ENCODE peak calls at places on chromosomes 2 and 18, in five cellular contexts. One of them, this sample, is unnamed.

GRCh38 chr2:171523969-171524401 is 1.7 kb downstream of the CYBRD1 start:
- DNase-seq in testis: peak; percentile 22
- DNase-seq in upper lobe of left lung: peak; percentile 42
- DNase-seq in esophagus squamous epithelium: no peak
- DNase-seq in adrenal gland: no peak
- DNase-seq in this sample: no peak

GRCh38 chr2:152694161-152694661 is 23.1 kb downstream of the PRPF40A start:
- DNase-seq in testis: no peak
- DNase-seq in upper lobe of left lung: no peak
- DNase-seq in esophagus squamous epithelium: no peak
- DNase-seq in adrenal gland: peak; percentile 26
- DNase-seq in this sample: no peak

GRCh38 chr18:31970617-31971016 is 27.7 kb upstream of the TRAPPC8 start:
- DNase-seq in testis: no peak
- DNase-seq in upper lobe of left lung: no peak
- DNase-seq in esophagus squamous epithelium: no peak
- DNase-seq in adrenal gland: no peak
- DNase-seq in this sample: no peak

GRCh38 chr2:143398701-143399260 is 269.6 kb downstream of the ARHGAP15 start:
- DNase-seq in testis: no peak
- DNase-seq in upper lobe of left lung: no peak
- DNase-seq in esophagus squamous epithelium: no peak
- DNase-seq in adrenal gland: no peak
- DNase-seq in this sample: no peak

GRCh38 chr2:81858998-81859397 is 1554.4 kb upstream of the LRRTM1 start:
- DNase-seq in testis: no peak
- DNase-seq in upper lobe of left lung: no peak
- DNase-seq in esophagus squamous epithelium: no peak
- DNase-seq in adrenal gland: no peak
- DNase-seq in this sample: no peak

GRCh38 chr18:50283469-50284209 is 2.3 kb upstream of the MBD1 start:
- DNase-seq in testis: no peak
- DNase-seq in upper lobe of left lung: no peak
- DNase-seq in esophagus squamous epithelium: no peak
- DNase-seq in adrenal gland: no peak
- DNase-seq in this sample: no peak

GRCh38 chr2:219453691-219454131 is 19.1 kb downstream of the SPEG start:
- DNase-seq in testis: no peak
- DNase-seq in upper lobe of left lung: no peak
- DNase-seq in esophagus squamous epithelium: no peak
- DNase-seq in adrenal gland: no peak
- DNase-seq in this sample: no peak

GRCh38 chr18:53234610-53235009 is 894.6 kb downstream of the DCC start:
- DNase-seq in testis: no peak
- DNase-seq in upper lobe of left lung: no peak
- DNase-seq in esophagus squamous epithelium: no peak
- DNase-seq in adrenal gland: no peak
- DNase-seq in this sample: no peak

GRCh38 chr18:59748628-59749360 is 51.6 kb upstream of the CCBE1 start:
- DNase-seq in testis: no peak
- DNase-seq in upper lobe of left lung: no peak
- DNase-seq in esophagus squamous epithelium: no peak
- DNase-seq in adrenal gland: no peak
- DNase-seq in this sample: no peak

GRCh38 chr2:137093116-137093515 is 327.8 kb downstream of the THSD7B start:
- DNase-seq in testis: no peak
- DNase-seq in upper lobe of left lung: no peak
- DNase-seq in esophagus squamous epithelium: no peak
- DNase-seq in adrenal gland: no peak
- DNase-seq in this sample: no peak

GRCh38 chr2:152743004-152743403 is 24.6 kb downstream of the ARL6IP6 start:
- DNase-seq in testis: no peak
- DNase-seq in upper lobe of left lung: no peak
- DNase-seq in esophagus squamous epithelium: no peak
- DNase-seq in adrenal gland: no peak
- DNase-seq in this sample: no peak

GRCh38 chr2:67451086-67451832 is 54.1 kb downstream of the ETAA1 start:
- DNase-seq in testis: no peak
- DNase-seq in upper lobe of left lung: no peak
- DNase-seq in esophagus squamous epithelium: no peak
- DNase-seq in adrenal gland: no peak
- DNase-seq in this sample: peak; percentile 39

GRCh38 chr2:121189011-121189410 is 96.0 kb downstream of the TFCP2L1 start:
- DNase-seq in testis: no peak
- DNase-seq in upper lobe of left lung: peak; percentile 46
- DNase-seq in esophagus squamous epithelium: no peak
- DNase-seq in adrenal gland: no peak
- DNase-seq in this sample: no peak

GRCh38 chr2:241205086-241205485 is 16.6 kb downstream of the ANO7 start:
- DNase-seq in testis: no peak
- DNase-seq in upper lobe of left lung: no peak
- DNase-seq in esophagus squamous epithelium: no peak
- DNase-seq in adrenal gland: no peak
- DNase-seq in this sample: no peak

GRCh38 chr2:12861344-12861942 is 144.7 kb downstream of the TRIB2 start:
- DNase-seq in testis: no peak
- DNase-seq in upper lobe of left lung: no peak
- DNase-seq in esophagus squamous epithelium: no peak
- DNase-seq in adrenal gland: no peak
- DNase-seq in this sample: no peak

GRCh38 chr2:231614559-231615057 is 21.9 kb downstream of the TEX44 start:
- DNase-seq in testis: peak; percentile 48
- DNase-seq in upper lobe of left lung: no peak
- DNase-seq in esophagus squamous epithelium: no peak
- DNase-seq in adrenal gland: no peak
- DNase-seq in this sample: no peak

GRCh38 chr2:240556553-240557100 is 1.2 kb downstream of the ANKMY1 start:
- DNase-seq in testis: peak; percentile 61
- DNase-seq in upper lobe of left lung: peak; percentile 36
- DNase-seq in esophagus squamous epithelium: no peak
- DNase-seq in adrenal gland: peak; percentile 29
- DNase-seq in this sample: no peak

GRCh38 chr2:203824057-203824456 is 43.5 kb upstream of the CTLA4 start:
- DNase-seq in testis: no peak
- DNase-seq in upper lobe of left lung: no peak
- DNase-seq in esophagus squamous epithelium: no peak
- DNase-seq in adrenal gland: no peak
- DNase-seq in this sample: no peak

GRCh38 chr2:106537711-106538275 is 50.6 kb downstream of the CD8B2 start:
- DNase-seq in testis: no peak
- DNase-seq in upper lobe of left lung: peak; percentile 35
- DNase-seq in esophagus squamous epithelium: no peak
- DNase-seq in adrenal gland: no peak
- DNase-seq in this sample: no peak

GRCh38 chr2:169683054-169683424 is 11.2 kb downstream of the CFAP210 start:
- DNase-seq in testis: no peak
- DNase-seq in upper lobe of left lung: no peak
- DNase-seq in esophagus squamous epithelium: no peak
- DNase-seq in adrenal gland: no peak
- DNase-seq in this sample: no peak

GRCh38 chr2:54247115-54247514 is 8.9 kb downstream of the TSPYL6 start:
- DNase-seq in testis: no peak
- DNase-seq in upper lobe of left lung: no peak
- DNase-seq in esophagus squamous epithelium: no peak
- DNase-seq in adrenal gland: no peak
- DNase-seq in this sample: no peak

GRCh38 chr2:130785466-130786055 is 30.2 kb downstream of the AMER3 start:
- DNase-seq in testis: no peak
- DNase-seq in upper lobe of left lung: no peak
- DNase-seq in esophagus squamous epithelium: no peak
- DNase-seq in adrenal gland: no peak
- DNase-seq in this sample: peak; percentile 93

GRCh38 chr2:170221317-170222288 is 43.7 kb downstream of the MYO3B start:
- DNase-seq in testis: no peak
- DNase-seq in upper lobe of left lung: no peak
- DNase-seq in esophagus squamous epithelium: no peak
- DNase-seq in adrenal gland: no peak
- DNase-seq in this sample: no peak

GRCh38 chr18:9997711-9998110 is 83.9 kb downstream of the VAPA start:
- DNase-seq in testis: no peak
- DNase-seq in upper lobe of left lung: no peak
- DNase-seq in esophagus squamous epithelium: no peak
- DNase-seq in adrenal gland: no peak
- DNase-seq in this sample: no peak

GRCh38 chr2:219578811-219579210 is 6.7 kb downstream of the INHA start:
- DNase-seq in testis: no peak
- DNase-seq in upper lobe of left lung: no peak
- DNase-seq in esophagus squamous epithelium: no peak
- DNase-seq in adrenal gland: no peak
- DNase-seq in this sample: no peak

GRCh38 chr2:33024758-33025157 is 78.0 kb downstream of the LTBP1 start:
- DNase-seq in testis: no peak
- DNase-seq in upper lobe of left lung: no peak
- DNase-seq in esophagus squamous epithelium: no peak
- DNase-seq in adrenal gland: no peak
- DNase-seq in this sample: no peak

GRCh38 chr2:16725549-16725948 is 59.9 kb upstream of the CYRIA start:
- DNase-seq in testis: no peak
- DNase-seq in upper lobe of left lung: no peak
- DNase-seq in esophagus squamous epithelium: no peak
- DNase-seq in adrenal gland: no peak
- DNase-seq in this sample: no peak

GRCh38 chr2:18345848-18346247 is 214.6 kb downstream of the RDH14 start:
- DNase-seq in testis: no peak
- DNase-seq in upper lobe of left lung: peak; percentile 83
- DNase-seq in esophagus squamous epithelium: no peak
- DNase-seq in adrenal gland: no peak
- DNase-seq in this sample: no peak

GRCh38 chr2:168192839-168193616 is 54.4 kb downstream of the STK39 start:
- DNase-seq in testis: no peak
- DNase-seq in upper lobe of left lung: no peak
- DNase-seq in esophagus squamous epithelium: no peak
- DNase-seq in adrenal gland: no peak
- DNase-seq in this sample: no peak

GRCh38 chr2:24359701-24360049 is 661 bp downstream of the ITSN2 start:
- DNase-seq in testis: peak; percentile 66
- DNase-seq in upper lobe of left lung: peak; percentile 62
- DNase-seq in esophagus squamous epithelium: no peak
- DNase-seq in adrenal gland: peak; percentile 67
- DNase-seq in this sample: peak; percentile 56
- TF ChIP-seq POLR2A in testis: no peak
- TF ChIP-seq POLR2A in upper lobe of left lung: no peak
- TF ChIP-seq POLR2A in esophagus squamous epithelium: no peak
- TF ChIP-seq POLR2A in adrenal gland: peak; percentile 41
- TF ChIP-seq POLR2A in this sample: no peak

DNA sequence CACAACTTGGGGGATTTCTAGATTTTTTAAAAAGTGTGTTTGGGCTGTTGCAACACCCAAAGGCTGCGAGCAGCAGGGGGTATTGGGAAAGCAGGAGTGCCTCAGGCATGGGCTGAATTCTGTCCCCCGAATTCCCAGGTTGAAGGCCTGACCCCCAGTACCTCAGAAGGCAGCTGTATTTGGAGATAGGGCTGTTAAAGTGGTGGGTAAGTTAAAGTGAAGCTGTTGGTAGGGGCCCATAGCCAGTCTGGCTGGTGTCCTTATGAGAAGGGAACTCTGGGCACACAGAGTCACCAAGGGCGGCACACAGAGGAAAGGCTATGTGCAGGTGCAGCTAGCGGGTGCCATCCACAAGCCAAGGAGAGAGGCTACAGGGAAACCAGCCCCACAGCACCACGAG is 717.4 kb downstream of the GALR1 start:
- DNase-seq in testis: no peak
- DNase-seq in upper lobe of left lung: no peak
- DNase-seq in esophagus squamous epithelium: no peak
- DNase-seq in adrenal gland: no peak
- DNase-seq in this sample: no peak
- TF ChIP-seq POLR2A in testis: no peak
- TF ChIP-seq POLR2A in upper lobe of left lung: no peak
- TF ChIP-seq POLR2A in esophagus squamous epithelium: no peak
- TF ChIP-seq POLR2A in adrenal gland: no peak
- TF ChIP-seq POLR2A in this sample: no peak

GRCh38 chr2:96136123-96136720 is 2.1 kb downstream of the ASTL start:
- DNase-seq in testis: no peak
- DNase-seq in upper lobe of left lung: no peak
- DNase-seq in esophagus squamous epithelium: no peak
- DNase-seq in adrenal gland: no peak
- DNase-seq in this sample: no peak

GRCh38 chr2:96137611-96138129 is 632 bp downstream of the ASTL start:
- DNase-seq in testis: no peak
- DNase-seq in upper lobe of left lung: no peak
- DNase-seq in esophagus squamous epithelium: no peak
- DNase-seq in adrenal gland: no peak
- DNase-seq in this sample: no peak

GRCh38 chr2:96134421-96134820 is 3.9 kb downstream of the ASTL start:
- DNase-seq in testis: no peak
- DNase-seq in upper lobe of left lung: no peak
- DNase-seq in esophagus squamous epithelium: no peak
- DNase-seq in adrenal gland: no peak
- DNase-seq in this sample: no peak

GRCh38 chr2:96135171-96135570 is 3.1 kb downstream of the ASTL start:
- DNase-seq in testis: no peak
- DNase-seq in upper lobe of left lung: no peak
- DNase-seq in esophagus squamous epithelium: no peak
- DNase-seq in adrenal gland: no peak
- DNase-seq in this sample: no peak

DNA sequence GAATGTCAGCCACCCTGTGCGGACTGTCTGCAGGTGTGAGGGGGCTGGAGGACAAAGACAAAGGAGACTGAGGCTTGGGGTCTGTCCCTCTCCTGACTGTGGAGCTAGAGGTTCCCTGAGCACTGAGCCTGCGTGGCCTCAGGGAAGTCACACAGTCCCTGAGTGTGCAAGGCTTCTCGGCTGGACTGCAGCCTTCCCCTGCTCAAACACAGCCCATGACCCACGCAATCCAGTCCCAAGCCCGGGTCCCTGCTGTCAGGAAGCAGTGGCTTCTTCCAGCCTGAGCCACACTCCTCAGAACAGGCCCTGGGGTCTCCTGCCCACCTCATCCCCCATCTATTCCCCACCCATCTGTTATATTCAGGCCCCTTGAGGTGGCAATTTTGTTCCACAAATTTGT is 2.7 kb downstream of the ASTL start:
- DNase-seq in testis: no peak
- DNase-seq in upper lobe of left lung: no peak
- DNase-seq in esophagus squamous epithelium: no peak
- DNase-seq in adrenal gland: no peak
- DNase-seq in this sample: no peak
- TF ChIP-seq POLR2A in testis: no peak
- TF ChIP-seq POLR2A in upper lobe of left lung: no peak
- TF ChIP-seq POLR2A in esophagus squamous epithelium: no peak
- TF ChIP-seq POLR2A in adrenal gland: no peak
- TF ChIP-seq POLR2A in this sample: no peak

DNA sequence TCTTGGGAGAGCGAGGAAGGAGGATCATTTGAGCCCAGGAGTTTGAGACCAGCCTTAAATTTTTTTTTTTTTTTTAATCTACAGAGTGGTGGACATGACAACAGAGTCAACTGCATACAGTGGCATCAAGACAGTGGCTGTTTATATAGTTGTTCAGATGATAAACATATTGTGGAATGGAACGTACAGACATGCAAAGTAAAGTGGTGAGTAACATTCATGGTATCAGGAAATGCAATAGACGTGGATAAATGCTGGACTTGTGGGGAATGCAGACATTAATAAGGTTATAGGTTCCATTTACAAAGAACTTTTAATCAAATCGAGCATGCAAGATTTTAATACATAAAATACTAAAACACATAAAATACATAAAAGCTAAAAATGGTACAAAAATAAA is 11.9 kb downstream of the WDR43 start:
- DNase-seq in testis: no peak
- DNase-seq in upper lobe of left lung: no peak
- DNase-seq in esophagus squamous epithelium: no peak
- DNase-seq in adrenal gland: no peak
- DNase-seq in this sample: no peak
- TF ChIP-seq POLR2A in testis: no peak
- TF ChIP-seq POLR2A in upper lobe of left lung: no peak
- TF ChIP-seq POLR2A in esophagus squamous epithelium: no peak
- TF ChIP-seq POLR2A in adrenal gland: no peak
- TF ChIP-seq POLR2A in this sample: no peak